ENCODE peak calls at places on chromosomes 5 and 9, in eight cellular contexts. H is mesenchymal stem cell, O is H1, R is endothelial cell of umbilical vein, S is PC-3, I is mesendoderm, Y is SK-N-SH, U is fibroblast of lung. V is an unnamed sample.

GRCh38 chr9:21499912-21500311 is 17.8 kb upstream of the IFNE start:
- DNase-seq in I (no peak), H (no peak), Y (no peak), U (no peak), R (no peak), S (no peak), O (no peak), V (no peak)

GRCh38 chr5:139181835-139182452 is 16.2 kb downstream of the SIL1 start:
- DNase-seq in Y (no peak), O (no peak), I (no peak), U (peak), S (peak), H (peak), R (no peak), V (peak)

GRCh38 chr5:177412603-177413233 is 3.4 kb upstream of the F12 start:
- DNase-seq in S (no peak), H (no peak), U (no peak), O (no peak), R (no peak), I (no peak), Y (no peak), V (no peak)

GRCh38 chr9:76642701-76643209 is 121.5 kb upstream of the PCA3 start:
- DNase-seq in I (no peak), U (no peak), H (no peak), O (no peak), S (no peak), R (no peak), Y (no peak), V (no peak)

GRCh38 chr9:92634712-92635605 is 35.0 kb downstream of the IPPK start:
- DNase-seq in H (peak), O (peak), R (peak), U (peak), S (peak), Y (peak), I (peak), V (peak)

GRCh38 chr5:73376618-73377170 is 71.9 kb downstream of the FOXD1 start:
- DNase-seq in U (peak), H (peak), S (peak), Y (no peak), R (no peak), I (no peak), O (no peak), V (no peak)

GRCh38 chr5:127412698-127413097 is 104.7 kb upstream of the PRRC1 start:
- DNase-seq in R (no peak), I (no peak), U (no peak), Y (peak), O (no peak), H (no peak), S (no peak), V (no peak)

GRCh38 chr5:137668574-137669093 is 67.3 kb downstream of the KLHL3 start:
- DNase-seq in I (no peak), Y (no peak), U (no peak), H (no peak), R (no peak), S (no peak), O (no peak), V (no peak)

DNA sequence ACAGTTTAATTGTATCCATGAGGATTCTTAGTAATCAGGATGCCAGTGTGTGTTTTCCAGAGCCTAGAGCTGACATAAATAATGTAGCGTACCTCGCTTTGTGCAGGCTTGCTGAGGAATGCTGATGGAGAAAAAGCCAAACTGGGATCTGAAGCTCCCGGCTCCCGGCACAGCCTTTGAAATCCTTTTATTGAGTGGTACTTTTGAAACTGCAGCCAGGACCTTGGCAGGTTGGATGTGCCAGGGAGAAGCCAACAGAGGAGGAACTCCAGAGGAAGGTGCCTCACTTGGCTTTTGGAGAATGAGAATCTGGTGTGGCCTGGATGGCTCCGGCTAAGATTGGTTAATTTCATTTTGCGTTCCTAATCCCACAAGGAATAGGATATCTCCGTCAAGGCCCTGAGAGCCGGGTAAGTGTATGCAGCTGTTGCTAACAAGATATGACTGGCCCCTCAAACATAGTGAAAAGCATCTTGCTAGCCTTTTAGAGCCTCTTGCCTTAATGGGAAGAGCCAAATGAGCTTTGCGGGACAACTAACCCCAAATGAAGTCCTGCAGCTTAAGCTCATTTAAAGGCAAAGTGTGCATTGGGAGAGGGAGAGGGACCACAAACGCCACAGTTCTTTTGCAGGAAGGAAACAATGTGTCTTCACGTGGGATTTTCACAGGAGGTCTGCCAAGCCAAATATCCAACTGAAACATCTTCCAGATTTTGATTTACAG is 471.0 kb upstream of the WWC1 start:
- DNase-seq in U (no peak), Y (no peak), H (no peak), I (peak), O (no peak), S (no peak), R (no peak), V (no peak)
- H3K9ac ChIP-seq in U (no peak), Y (no peak), H (no peak), I (no peak), O (no peak), S (no peak), R (no peak), V (no peak)

GRCh38 chr5:133859073-133859472 is 109.4 kb downstream of the C5orf15 start:
- DNase-seq in R (no peak), I (no peak), O (no peak), U (no peak), Y (no peak), H (no peak), S (no peak), V (no peak)

GRCh38 chr5:133865113-133865512 is 103.3 kb downstream of the C5orf15 start:
- DNase-seq in Y (peak), S (no peak), R (no peak), H (no peak), U (no peak), O (no peak), I (no peak), V (no peak)

GRCh38 chr5:133863857-133864585 is 104.4 kb downstream of the C5orf15 start:
- DNase-seq in H (no peak), U (no peak), S (no peak), O (no peak), I (peak), R (no peak), Y (no peak), V (peak)

GRCh38 chr5:133864711-133865110 is 103.7 kb downstream of the C5orf15 start:
- DNase-seq in O (no peak), S (no peak), H (no peak), U (no peak), Y (no peak), R (no peak), I (no peak), V (no peak)

DNA sequence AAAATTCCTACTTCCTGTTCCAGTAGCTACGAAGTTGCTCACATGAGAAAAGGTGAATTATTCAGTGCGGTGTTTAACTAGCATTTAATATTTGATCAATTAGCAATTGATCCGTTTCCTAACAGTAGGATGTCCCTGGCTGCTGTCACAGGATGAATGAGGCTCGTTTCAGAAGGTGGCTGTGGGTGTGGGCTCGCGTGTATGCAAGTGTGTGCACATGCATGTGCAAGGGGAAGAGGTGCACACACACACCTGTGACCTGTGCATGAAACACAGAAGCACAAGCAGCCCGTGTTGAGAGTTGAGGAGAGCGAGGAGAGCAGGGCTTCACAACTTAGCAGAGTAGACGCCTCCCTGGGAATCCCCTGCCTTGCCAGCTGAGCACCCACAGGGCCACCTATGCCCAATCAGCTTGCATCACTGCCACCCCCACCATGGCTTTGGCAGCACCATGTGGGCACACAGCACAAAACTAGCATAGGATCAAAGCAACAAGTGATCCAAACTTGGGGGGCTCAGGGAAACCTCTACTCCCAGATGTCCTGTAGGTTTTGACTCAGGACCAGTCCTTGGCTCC is 107.2 kb downstream of the C5orf15 start:
- DNase-seq in Y (no peak), O (no peak), S (no peak), I (no peak), R (no peak), U (no peak), H (no peak), V (no peak)
- H3K9ac ChIP-seq in Y (no peak), O (no peak), S (no peak), I (no peak), R (no peak), U (no peak), H (no peak), V (no peak)

GRCh38 chr5:181173027-181173419 is 25.6 kb downstream of the OR2V2 start:
- DNase-seq in S (peak), H (no peak), O (no peak), Y (peak), R (no peak), U (no peak), I (no peak), V (no peak)
- H3K9ac ChIP-seq in S (peak), H (no peak), O (no peak), Y (no peak), R (no peak), U (no peak), I (peak), V (peak)

GRCh38 chr5:75235711-75236110 is 967 bp downstream of the ANKRD31 start:
- DNase-seq in Y (peak), R (no peak), U (no peak), H (no peak), S (no peak), I (no peak), O (no peak), V (no peak)
- H3K9ac ChIP-seq in Y (no peak), R (no peak), U (no peak), H (peak), S (no peak), I (peak), O (no peak), V (peak)

DNA sequence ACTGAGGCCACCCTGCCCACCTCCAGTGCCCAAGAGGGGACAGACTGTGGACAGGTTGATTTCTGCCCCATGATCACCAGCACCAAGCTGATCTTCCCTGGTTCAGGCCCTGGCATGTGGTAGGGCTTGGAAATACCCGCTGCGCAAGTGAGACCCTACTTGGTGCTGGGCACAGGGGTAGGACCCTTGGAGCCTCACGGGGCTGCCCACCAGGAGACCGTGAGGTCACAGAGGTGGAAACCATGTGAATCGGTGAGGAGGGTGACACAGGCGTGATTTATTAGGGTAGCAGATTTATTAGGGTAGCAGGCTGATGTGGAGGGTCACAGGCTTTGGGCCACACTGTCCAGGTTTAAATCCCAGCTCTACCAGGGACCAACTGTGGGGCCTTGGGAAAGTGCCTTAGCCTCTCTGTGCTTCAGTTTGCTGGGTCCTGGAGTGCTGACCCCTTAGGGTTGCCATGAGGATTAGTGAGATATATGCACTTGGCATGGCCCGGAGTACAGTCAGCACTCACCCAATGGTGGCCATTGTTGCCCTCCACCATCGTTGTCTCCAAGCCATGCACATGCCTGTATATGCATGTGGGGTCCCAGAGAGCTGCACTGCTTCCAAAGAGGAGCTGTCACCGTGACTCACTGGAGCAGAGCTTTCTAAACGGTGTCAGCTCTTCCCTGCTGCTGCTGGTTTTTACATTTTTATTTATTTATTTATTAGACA is 20.9 kb upstream of the DUSP1 start:
- DNase-seq in S (no peak), H (peak), R (no peak), O (no peak), Y (no peak), I (no peak), U (no peak), V (no peak)
- H3K9ac ChIP-seq in S (no peak), H (no peak), R (no peak), O (no peak), Y (no peak), I (no peak), U (no peak), V (no peak)

GRCh38 chr9:125534934-125535701 is 171.9 kb downstream of the MAPKAP1 start:
- DNase-seq in R (no peak), U (no peak), O (no peak), Y (no peak), H (no peak), S (no peak), I (no peak), V (no peak)
- H3K9ac ChIP-seq in R (no peak), U (no peak), O (no peak), Y (no peak), H (no peak), S (no peak), I (no peak), V (no peak)

GRCh38 chr9:128689293-128689770 is 310 bp downstream of the SET start:
- DNase-seq in I (no peak), O (no peak), U (peak), R (no peak), S (no peak), H (peak), Y (peak), V (no peak)
- H3K9ac ChIP-seq in I (peak), O (peak), U (peak), R (peak), S (peak), H (peak), Y (peak), V (peak)

GRCh38 chr9:129962376-129962765 is 80.6 kb downstream of the FNBP1 start:
- DNase-seq in U (no peak), Y (no peak), H (peak), O (no peak), S (no peak), I (peak), R (no peak), V (no peak)
- H3K9ac ChIP-seq in U (peak), Y (no peak), H (peak), O (no peak), S (peak), I (peak), R (peak), V (no peak)

DNA sequence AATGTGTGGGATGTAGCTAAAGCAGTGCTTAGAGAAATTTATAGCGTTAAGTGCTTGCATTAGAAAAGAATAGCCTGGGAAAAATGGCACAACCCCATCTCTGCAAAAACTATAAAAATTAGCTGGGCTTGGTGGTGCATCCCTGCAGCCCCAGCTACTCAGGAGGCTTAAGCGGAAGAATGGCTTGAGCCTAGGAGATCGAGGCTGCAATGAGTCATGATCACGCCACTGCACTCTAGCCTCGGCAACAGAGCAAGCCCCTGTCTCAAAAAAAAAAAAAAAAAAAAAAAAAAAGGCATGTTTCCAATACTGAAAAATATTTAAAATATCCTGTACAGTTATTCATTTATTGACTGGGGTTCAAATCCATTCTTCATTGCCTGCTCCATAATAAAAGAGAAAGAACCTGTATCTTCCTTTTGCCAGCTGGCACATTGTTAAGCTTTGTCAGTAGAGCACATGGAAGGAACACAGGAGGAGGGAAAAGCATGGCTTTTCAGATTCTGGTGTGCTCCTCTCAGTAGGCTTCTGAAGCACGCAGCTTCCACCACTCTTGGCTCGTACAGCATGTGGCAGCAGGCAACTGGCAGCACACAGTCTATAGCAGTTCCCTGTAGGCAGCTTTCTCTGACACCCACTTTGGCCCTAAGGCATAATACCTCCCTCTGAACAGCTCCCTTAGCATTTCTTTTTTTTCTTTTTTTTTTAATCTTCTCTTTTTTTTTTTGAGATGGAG is 73.5 kb downstream of the TRIM36 start:
- DNase-seq in U (no peak), R (no peak), H (peak), Y (no peak), I (peak), O (no peak), S (no peak), V (peak)
- H3K9ac ChIP-seq in U (no peak), R (no peak), H (no peak), Y (no peak), I (no peak), O (no peak), S (no peak), V (no peak)